ENCODE peak calls at places on chromosomes 1 and 21, in nine cellular contexts. X is EH; G is CD4-positive, alpha-beta T cell; B is endothelial cell; O is glutamatergic neuron; L is T-helper 9 cell; T is pancreas; S is RWPE1; P is dorsolateral prefrontal cortex. Y is an unnamed sample.

GRCh38 chr1:31447210-31447609 is 34.2 kb downstream of the SERINC2 start:
- DNase-seq in T (no peak), S (no peak), P (no peak), O (no peak), G (no peak), B (no peak), X (no peak), L (no peak), Y (no peak)

GRCh38 chr21:32795802-32796489 is 24.4 kb upstream of the PAXBP1 start:
- DNase-seq in O (no peak), T (no peak), S (no peak), L (no peak), P (no peak), X (no peak), G (no peak), B (no peak), Y (no peak)

GRCh38 chr1:45442272-45442671 is 48.7 kb downstream of the TESK2 start:
- DNase-seq in X (peak), S (peak), B (no peak), P (no peak), T (no peak), L (no peak), O (no peak), G (no peak), Y (no peak)

GRCh38 chr1:22665752-22666151 is 12.7 kb downstream of the C1QB start:
- DNase-seq in L (no peak), X (peak), G (no peak), S (peak), P (no peak), O (peak), B (peak), T (no peak), Y (no peak)

GRCh38 chr1:9844746-9845145 is 21.0 kb upstream of the CLSTN1 start:
- DNase-seq in L (no peak), X (no peak), O (no peak), T (no peak), S (no peak), P (no peak), G (no peak), B (no peak), Y (no peak)

GRCh38 chr1:199549424-199549823 is 478.1 kb upstream of the NR5A2 start:
- DNase-seq in O (no peak), T (no peak), X (peak), S (no peak), G (no peak), P (no peak), L (no peak), B (no peak), Y (no peak)

GRCh38 chr1:70727891-70728443 is 316.9 kb downstream of the CTH start:
- DNase-seq in P (no peak), X (no peak), G (no peak), S (no peak), T (no peak), B (no peak), L (no peak), O (no peak), Y (no peak)

GRCh38 chr1:196034080-196034706 is 574.0 kb downstream of the KCNT2 start:
- DNase-seq in S (no peak), P (no peak), O (no peak), B (no peak), L (no peak), T (no peak), G (no peak), X (peak), Y (no peak)

GRCh38 chr1:145847827-145848226 is 2.4 kb downstream of the NUDT17 start:
- DNase-seq in G (no peak), S (no peak), O (no peak), X (no peak), T (no peak), P (no peak), L (no peak), B (no peak), Y (no peak)

Y was measured in activated T-cell treated with anti-CD3 and anti-CD28 coated beads, Interleukin-2, amount 50 U/mL, for 1 hour.